ENCODE peak calls at places on chromosomes 4 and X, in ten cellular contexts. Y is spleen; Z is CD8-positive, alpha-beta T cell; L is tibial nerve; D is SK-N-SH; K is AG10803; S is uterus; M is lower leg skin; O is ovary; P is fibroblast of lung. E is an unnamed sample.

GRCh38 chr4:82797591-82798081 is 960 bp downstream of the SCD5 start:
- DNase-seq in Y (no peak), D (peak; percentile 75), O (peak; percentile 32), Z (peak; percentile 49), M (no peak), K (peak; percentile 44), L (no peak), S (peak; percentile 24), P (peak; percentile 36), E (no peak)

GRCh38 chr4:60565558-60565957 is 634.6 kb upstream of the ADGRL3 start:
- DNase-seq in Y (no peak), Z (no peak), O (no peak), L (no peak), D (no peak), M (no peak), P (no peak), K (no peak), S (no peak), E (no peak)

GRCh38 chr4:140237616-140238352 is 83.8 kb upstream of the MAML3 start:
- DNase-seq in K (peak; percentile 99), P (peak; percentile 97), S (peak; percentile 76), O (peak; percentile 76), L (peak; percentile 70), D (peak; percentile 88), Y (peak; percentile 83), M (peak; percentile 94), Z (no peak), E (peak; percentile 87)

GRCh38 chr4:172983014-172983413 is 185.6 kb upstream of the GALNT7 start:
- DNase-seq in P (peak; percentile 67), L (no peak), K (peak; percentile 37), M (no peak), Z (no peak), S (no peak), Y (no peak), O (no peak), D (no peak), E (peak; percentile 75)

GRCh38 chrX:28876415-28876814 is 289.2 kb downstream of the IL1RAPL1 start:
- DNase-seq in K (no peak), Y (no peak), O (no peak), M (no peak), Z (no peak), S (no peak), L (no peak), P (no peak), D (no peak), E (no peak)

GRCh38 chr4:180734753-180735432 is 1508.3 kb upstream of the TENM3 start:
- DNase-seq in Z (no peak), P (no peak), M (no peak), Y (no peak), S (no peak), K (no peak), L (no peak), D (no peak), O (no peak), E (no peak)

GRCh38 chr4:157776930-157777329 is 395.9 kb downstream of the GASK1B start:
- DNase-seq in Z (no peak), K (no peak), D (no peak), L (no peak), O (no peak), P (no peak), Y (no peak), M (no peak), S (no peak), E (no peak)

GRCh38 chr4:126938023-126938422 is 694.7 kb upstream of the INTU start:
- DNase-seq in Y (no peak), D (no peak), L (no peak), S (no peak), Z (no peak), P (peak; percentile 30), K (peak; percentile 44), O (no peak), M (no peak), E (peak; percentile 21)

GRCh38 chr4:153513596-153513995 is 47.4 kb downstream of the TMEM131L start:
- DNase-seq in D (no peak), Y (no peak), L (no peak), O (no peak), M (no peak), P (peak; percentile 38), K (no peak), Z (no peak), S (no peak), E (peak; percentile 66)

GRCh38 chr4:184345573-184345922 is 127.9 kb upstream of the ENPP6 start:
- DNase-seq in P (peak; percentile 8), L (peak; percentile 21), M (no peak), D (no peak), Z (no peak), K (no peak), Y (peak; percentile 84), O (no peak), S (no peak), E (no peak)

GRCh38 chr4:56655627-56656345 is 25.3 kb downstream of the HOPX start:
- DNase-seq in Z (peak; percentile 70), D (peak; percentile 84), L (no peak), P (no peak), K (no peak), M (no peak), S (peak; percentile 31), Y (peak; percentile 79), O (peak; percentile 11), E (no peak)

GRCh38 chr4:104591505-104591904 is 96.8 kb upstream of the CXXC4 start:
- DNase-seq in K (no peak), P (peak; percentile 29), M (no peak), O (no peak), D (no peak), L (no peak), Y (no peak), Z (no peak), S (no peak), E (no peak)

GRCh38 chr4:156560701-156561100 is 410.9 kb downstream of the PDGFC start:
- DNase-seq in L (no peak), Y (no peak), Z (no peak), K (no peak), O (no peak), D (no peak), S (no peak), P (no peak), M (no peak), E (no peak)

GRCh38 chrX:23373129-23373804 is 38.6 kb downstream of the PTCHD1 start:
- DNase-seq in S (no peak), O (no peak), L (no peak), D (no peak), P (peak; percentile 78), K (peak; percentile 26), M (no peak), Z (no peak), Y (no peak), E (peak; percentile 81)

GRCh38 chrX:151239748-151240147 is 63.4 kb downstream of the GPR50 start:
- DNase-seq in Y (no peak), D (no peak), M (no peak), S (no peak), L (no peak), K (no peak), O (no peak), P (no peak), Z (no peak), E (no peak)

GRCh38 chr4:131459430-131460101 is 1689.5 kb upstream of the PCDH10 start:
- DNase-seq in L (no peak), M (no peak), P (no peak), Z (no peak), K (no peak), O (no peak), Y (no peak), D (no peak), S (no peak), E (peak; percentile 19)
- TF ChIP-seq CTCF in L (no peak), M (no peak), P (no peak), Z (no peak), K (no peak), O (no peak), Y (no peak), D (no peak), S (no peak), E (no peak)

GRCh38 chr4:71231753-71232420 is 106.9 kb upstream of the SLC4A4 start:
- DNase-seq in Z (no peak), S (no peak), Y (no peak), P (no peak), L (no peak), K (peak; percentile 53), M (no peak), O (no peak), D (no peak), E (no peak)

GRCh38 chr4:71231073-71231752 is 107.6 kb upstream of the SLC4A4 start:
- DNase-seq in O (no peak), K (peak; percentile 94), Y (no peak), S (peak; percentile 44), M (peak; percentile 89), P (peak; percentile 94), Z (no peak), L (peak; percentile 52), D (no peak), E (no peak)

GRCh38 chr4:71230613-71231012 is 108.2 kb upstream of the SLC4A4 start:
- DNase-seq in S (no peak), Z (no peak), M (no peak), L (no peak), Y (no peak), D (no peak), P (no peak), O (no peak), K (no peak), E (no peak)

GRCh38 chr4:71230258-71230594 is 108.6 kb upstream of the SLC4A4 start:
- DNase-seq in Z (no peak), K (peak; percentile 56), P (peak; percentile 72), O (no peak), D (no peak), S (no peak), M (no peak), Y (no peak), L (no peak), E (no peak)

GRCh38 chr4:71229477-71230257 is 109.2 kb upstream of the SLC4A4 start:
- DNase-seq in L (no peak), Z (no peak), M (no peak), D (peak; percentile 36), K (peak; percentile 74), P (peak; percentile 83), Y (no peak), O (no peak), S (no peak), E (peak; percentile 62)
- H3K4me3 ChIP-seq in L (no peak overlapping the region), Z (no peak overlapping the region), M (no peak overlapping the region), D (no peak overlapping the region), K (no peak overlapping the region), P (peak overlapping the region; percentile 23), Y (no peak overlapping the region), O (no peak overlapping the region), S (no peak overlapping the region), E (no peak overlapping the region)

DNA sequence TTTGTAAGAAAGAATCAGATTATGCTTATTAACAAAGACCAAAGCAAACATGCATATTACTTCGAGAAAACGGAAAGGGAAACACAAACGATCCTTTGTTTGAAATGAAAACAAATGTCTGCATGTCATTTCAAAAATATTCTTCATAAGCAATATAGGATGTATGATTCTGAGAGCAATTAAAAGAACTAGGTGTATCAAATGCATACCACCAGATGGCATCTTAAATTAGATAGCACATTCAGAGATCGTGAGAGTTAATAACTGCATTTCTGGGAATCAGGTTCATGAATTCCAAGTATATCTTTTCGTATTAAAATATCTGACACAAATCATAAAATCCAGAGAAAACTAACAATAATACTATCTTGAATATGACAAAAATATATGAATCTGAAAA is 159.5 kb downstream of the PPP3CA start:
- DNase-seq in S (no peak), M (no peak), D (no peak), L (no peak), K (no peak), P (peak; percentile 42), O (no peak), Y (no peak), Z (no peak), E (peak; percentile 46)
- TF ChIP-seq CTCF in S (peak; percentile 12), M (no peak), D (peak; percentile 42), L (no peak), K (peak; percentile 33), P (no peak), O (no peak), Y (no peak), Z (peak; percentile 47), E (peak; percentile 49)

GRCh38 chr4:98469776-98470175 is 188.6 kb downstream of the TSPAN5 start:
- DNase-seq in D (no peak), Y (no peak), K (no peak), L (no peak), M (no peak), O (no peak), P (no peak), Z (no peak), S (no peak), E (no peak)
- H3K4me3 ChIP-seq in D (no peak overlapping the region), Y (no peak overlapping the region), K (no peak overlapping the region), L (no peak overlapping the region), M (no peak overlapping the region), O (no peak overlapping the region), P (no peak overlapping the region), Z (no peak overlapping the region), S (no peak overlapping the region), E (no peak overlapping the region)

E was measured in choroid plexus epithelial cell.